ENCODE peak calls at places on chromosome 4, in four cellular contexts. L, D, B and U are unnamed samples.

GRCh38 chr4:141573678-141574077 is 62.7 kb upstream of the IL15 start:
- DNase-seq in L (no peak), D (no peak), B (no peak), U (no peak)

GRCh38 chr4:23232987-23233386 is 540.2 kb downstream of the GBA3 start:
- DNase-seq in L (no peak), D (no peak), B (no peak), U (no peak)

GRCh38 chr4:119138046-119138445 is 2.4 kb downstream of the MYOZ2 start:
- DNase-seq in L (no peak), D (no peak), B (peak; percentile 67), U (no peak)

GRCh38 chr4:121777625-121778024 is 12.7 kb upstream of the SMIM43 start:
- DNase-seq in L (no peak), D (no peak), B (no peak), U (no peak)

GRCh38 chr4:46386570-46386969 is 3.4 kb downstream of the GABRA2 start:
- DNase-seq in L (no peak), D (no peak), B (peak; percentile 70), U (no peak)

GRCh38 chr4:3785292-3785565 is 19.0 kb downstream of the ADRA2C start:
- DNase-seq in L (no peak), D (no peak), B (no peak), U (no peak)

GRCh38 chr4:182938213-182938645 is 21.0 kb upstream of the DCTD start:
- DNase-seq in L (peak; percentile 39), D (peak; percentile 61), B (peak; percentile 83), U (no peak)

GRCh38 chr4:152117501-152117900 is 356.7 kb upstream of the GATB start:
- DNase-seq in L (no peak), D (no peak), B (no peak), U (no peak)

GRCh38 chr4:82594466-82594865 is 32.7 kb upstream of the TMEM150C start:
- DNase-seq in L (no peak), D (no peak), B (no peak), U (no peak)

GRCh38 chr4:87391783-87392054 is 731 bp upstream of the HSD17B11 start:
- DNase-seq in L (no peak), D (no peak), B (no peak), U (no peak)

GRCh38 chr4:8324640-8325239 is 55.2 kb downstream of the HTRA3 start:
- DNase-seq in L (no peak), D (no peak), B (no peak), U (no peak)

GRCh38 chr4:7295201-7295916 is 103.0 kb downstream of the SORCS2 start:
- DNase-seq in L (no peak), D (no peak), B (no peak), U (no peak)

GRCh38 chr4:118772149-118773081 is 63.5 kb downstream of the SEC24D start:
- DNase-seq in L (peak; percentile 67), D (no peak), B (peak; percentile 69), U (no peak)

GRCh38 chr4:84804126-84804525 is 162.4 kb downstream of the WDFY3 start:
- DNase-seq in L (no peak), D (no peak), B (no peak), U (no peak)

GRCh38 chr4:54363037-54363436 is 133.9 kb downstream of the PDGFRA start:
- DNase-seq in L (no peak), D (no peak), B (no peak), U (no peak)

GRCh38 chr4:89105726-89106125 is 5.6 kb upstream of the TIGD2 start:
- DNase-seq in L (no peak), D (no peak), B (no peak), U (no peak)

GRCh38 chr4:138334346-138335016 is 92.3 kb upstream of the SLC7A11 start:
- DNase-seq in L (no peak), D (no peak), B (no peak), U (no peak)

GRCh38 chr4:122279670-122280069 is 99.1 kb upstream of the ADAD1 start:
- DNase-seq in L (no peak), D (no peak), B (no peak), U (no peak)

GRCh38 chr4:94472056-94472826 is 20.5 kb downstream of the PDLIM5 start:
- DNase-seq in L (no peak), D (no peak), B (no peak), U (no peak)

GRCh38 chr4:101114936-101115372 is 232.4 kb downstream of the PPP3CA start:
- DNase-seq in L (no peak), D (no peak), B (peak; percentile 69), U (no peak)

GRCh38 chr4:54784188-54784671 is 126.5 kb downstream of the KIT start:
- DNase-seq in L (no peak), D (peak; percentile 95), B (no peak), U (peak; percentile 89)

GRCh38 chr4:55765070-55765469 is 54.5 kb upstream of the EXOC1L start:
- DNase-seq in L (no peak), D (no peak), B (no peak), U (no peak)

GRCh38 chr4:122827258-122827887 is 742 bp downstream of the FGF2 start:
- DNase-seq in L (peak; percentile 1), D (no peak), B (peak; percentile 45), U (no peak)

GRCh38 chr4:18882468-18882867 is 860.9 kb upstream of the LCORL start:
- DNase-seq in L (no peak), D (no peak), B (peak; percentile 16), U (peak; percentile 14)

GRCh38 chr4:4339504-4340085 is 47.3 kb upstream of the NSG1 start:
- DNase-seq in L (no peak), D (no peak), B (no peak), U (no peak)

GRCh38 chr4:103403619-103404018 is 205.5 kb upstream of the CENPE start:
- DNase-seq in L (no peak), D (no peak), B (no peak), U (no peak)

GRCh38 chr4:53012738-53013137 is 150.6 kb downstream of the RASL11B start:
- DNase-seq in L (no peak), D (no peak), B (no peak), U (no peak)

GRCh38 chr4:76301068-76301774 is 5.3 kb upstream of the STBD1 start:
- DNase-seq in L (no peak), D (no peak), B (no peak), U (peak; percentile 50)

GRCh38 chr4:7306021-7306420 is 113.7 kb downstream of the SORCS2 start:
- DNase-seq in L (no peak), D (no peak), B (no peak), U (no peak)

GRCh38 chr4:177194906-177195305 is 114.8 kb upstream of the NEIL3 start:
- DNase-seq in L (no peak), D (no peak), B (no peak), U (no peak)

DNA sequence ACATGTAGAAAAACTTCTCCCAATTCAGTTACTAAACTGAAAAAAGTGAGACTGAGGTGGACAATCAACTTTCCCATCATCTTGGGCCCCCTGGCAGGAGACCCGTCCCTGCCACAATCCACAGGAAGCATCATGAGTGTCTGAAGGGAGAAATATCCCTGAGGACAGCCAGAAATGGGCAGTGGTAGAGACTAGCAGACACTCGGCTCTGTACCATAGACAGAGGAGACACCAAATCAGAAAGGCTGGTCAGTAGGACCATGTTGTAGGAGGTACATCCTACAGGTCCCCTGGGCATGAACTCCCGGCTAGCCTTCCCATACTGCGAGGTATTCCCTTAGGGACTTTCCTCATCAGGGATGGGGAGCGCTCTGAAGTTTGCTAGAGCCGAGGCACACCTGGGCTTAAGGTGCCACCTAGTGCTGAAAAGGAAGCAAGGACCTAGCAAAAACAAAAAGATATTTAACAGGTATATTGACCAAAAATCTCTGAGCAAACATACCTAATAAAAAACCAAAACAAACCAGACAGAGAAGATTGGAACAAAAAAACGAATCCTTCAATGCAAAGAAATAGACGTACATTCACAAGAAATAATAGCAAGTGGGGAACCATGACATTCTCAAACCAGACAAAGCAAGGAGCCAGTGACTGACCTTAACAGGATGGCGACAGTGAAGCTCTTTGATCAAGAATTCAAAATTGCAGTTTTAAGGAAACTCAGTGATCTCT is 55.6 kb downstream of the HAUS3 start:
- DNase-seq in L (peak; percentile 9), D (no peak), B (peak; percentile 91), U (no peak)
- TF ChIP-seq CTCF in L (peak; percentile 78), D (no peak), B (peak; percentile 83), U (peak; percentile 41)

DNA sequence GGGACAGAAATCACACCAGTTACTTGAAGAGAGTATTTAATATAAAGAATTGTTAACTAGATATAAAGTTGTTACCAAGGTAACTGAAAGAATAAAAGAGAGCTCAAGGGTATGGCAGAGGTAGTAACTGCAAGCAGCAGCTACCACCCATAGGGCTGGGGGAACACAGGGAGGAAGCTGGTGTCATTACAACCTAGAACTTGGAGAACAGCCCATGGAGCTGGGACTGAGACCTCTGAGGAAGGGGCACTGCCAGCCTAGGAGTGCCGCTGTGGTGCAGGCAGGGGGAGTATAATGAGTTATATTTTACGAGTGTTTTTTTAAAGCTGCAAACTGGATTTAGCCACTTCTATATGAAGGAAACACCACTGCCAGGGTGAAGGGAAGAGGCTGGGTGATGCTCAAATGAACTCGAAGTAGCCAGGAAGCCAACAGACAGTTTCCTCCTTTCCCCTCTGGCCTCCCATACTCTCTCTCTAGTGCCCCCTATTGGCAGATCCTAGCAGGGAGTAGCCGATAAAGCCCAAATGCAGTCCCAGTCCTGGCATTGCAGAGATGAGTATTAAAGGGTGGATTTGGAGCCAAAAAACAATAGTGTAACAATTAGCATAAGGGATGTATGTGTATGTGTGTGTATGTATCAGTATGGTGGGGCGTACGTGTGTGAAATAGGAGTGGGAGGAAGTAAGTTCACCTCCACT is 213.7 kb upstream of the LDB2 start:
- DNase-seq in L (peak; percentile 25), D (no peak), B (peak; percentile 91), U (no peak)
- TF ChIP-seq CTCF in L (peak; percentile 75), D (no peak), B (peak; percentile 97), U (peak; percentile 74)

GRCh38 chr4:95838192-95838591 is 1.7 kb upstream of the PDHA2 start:
- DNase-seq in L (no peak), D (no peak), B (peak; percentile 38), U (no peak)

GRCh38 chr4:95839891-95840290 is at the start of gene PDHA2:
- DNase-seq in L (no peak), D (no peak), B (peak; percentile 12), U (no peak)

GRCh38 chr4:95830647-95831046 is 9.2 kb upstream of the PDHA2 start:
- DNase-seq in L (no peak), D (no peak), B (no peak), U (no peak)

GRCh38 chr4:95833652-95834276 is 6.1 kb upstream of the PDHA2 start:
- DNase-seq in L (no peak), D (no peak), B (no peak), U (no peak)

DNA sequence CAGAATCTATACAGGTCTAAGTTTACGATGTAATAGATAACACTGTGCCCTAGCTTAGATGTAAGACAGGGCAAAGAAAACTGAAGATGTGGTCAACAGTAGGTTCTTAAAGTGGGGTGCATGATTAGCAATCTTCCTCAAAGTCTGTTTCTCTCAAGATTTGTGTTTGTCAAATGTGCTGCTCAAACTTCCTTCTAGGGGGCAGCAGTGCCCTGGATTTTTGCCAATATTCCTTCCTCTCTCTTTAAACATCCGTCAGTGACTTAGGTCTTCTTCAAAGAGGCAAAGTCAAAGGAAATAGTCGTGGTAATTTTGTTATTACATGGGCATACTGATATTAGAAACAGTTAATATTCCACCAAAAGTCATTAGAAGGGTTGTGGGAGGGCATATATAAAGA is 4.2 kb upstream of the PDHA2 start:
- DNase-seq in L (peak; percentile 4), D (no peak), B (peak; percentile 73), U (no peak)
- TF ChIP-seq CTCF in L (peak; percentile 70), D (no peak), B (peak; percentile 86), U (no peak)

DNA sequence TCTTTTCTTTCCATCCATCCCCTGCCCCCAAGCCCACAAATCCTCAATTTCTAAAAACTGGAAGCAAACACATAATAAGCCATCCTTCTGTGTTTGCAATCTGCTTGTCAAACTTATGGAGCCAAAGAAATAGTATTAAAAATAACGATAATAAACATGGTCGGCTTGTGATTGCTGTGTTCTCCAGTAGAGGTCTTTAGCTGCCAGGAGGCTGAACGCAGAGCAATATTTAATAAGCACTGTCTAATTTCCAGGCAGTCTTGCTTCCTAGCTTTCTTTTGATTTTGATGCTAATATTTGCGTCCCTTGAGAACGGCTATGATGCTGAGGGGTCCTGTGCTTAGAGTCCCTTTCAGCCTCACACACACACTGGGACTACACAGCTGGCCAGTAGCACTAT is 3.2 kb upstream of the HELT start:
- DNase-seq in L (no peak), D (no peak), B (no peak), U (no peak)
- TF ChIP-seq CTCF in L (peak; percentile 26), D (no peak), B (peak; percentile 27), U (no peak)